ENCODE peak calls at places on chromosomes 1 and 21, in ten cellular contexts. One of them, this sample, is unnamed.

GRCh38 chr1:68377098-68377497 is 72.7 kb downstream of the RPE65 start:
- DNase-seq in GM10248: no peak
- DNase-seq in HL-60: no peak
- DNase-seq in transverse colon: no peak
- DNase-seq in neural crest cell: no peak
- DNase-seq in psoas muscle: no peak
- DNase-seq in Calu3: no peak
- DNase-seq in progenitor cell of endocrine pancreas: no peak
- DNase-seq in neural progenitor cell: no peak
- DNase-seq in fibroblast of villous mesenchyme: peak
- DNase-seq in this sample: no peak

GRCh38 chr1:178465011-178465410 is 31.8 kb downstream of the CLEC20A start:
- DNase-seq in GM10248: no peak
- DNase-seq in HL-60: no peak
- DNase-seq in transverse colon: no peak
- DNase-seq in neural crest cell: no peak
- DNase-seq in psoas muscle: no peak
- DNase-seq in Calu3: no peak
- DNase-seq in progenitor cell of endocrine pancreas: no peak
- DNase-seq in neural progenitor cell: no peak
- DNase-seq in fibroblast of villous mesenchyme: peak
- DNase-seq in this sample: no peak

GRCh38 chr1:226403522-226404034 is 4.3 kb downstream of the PARP1 start:
- DNase-seq in GM10248: peak
- DNase-seq in HL-60: no peak
- DNase-seq in transverse colon: no peak
- DNase-seq in neural crest cell: peak
- DNase-seq in psoas muscle: no peak
- DNase-seq in Calu3: peak
- DNase-seq in progenitor cell of endocrine pancreas: no peak
- DNase-seq in neural progenitor cell: no peak
- DNase-seq in fibroblast of villous mesenchyme: peak
- DNase-seq in this sample: no peak

GRCh38 chr1:97332716-97333115 is 588.1 kb downstream of the DPYD start:
- DNase-seq in GM10248: no peak
- DNase-seq in HL-60: no peak
- DNase-seq in transverse colon: no peak
- DNase-seq in neural crest cell: no peak
- DNase-seq in psoas muscle: no peak
- DNase-seq in Calu3: no peak
- DNase-seq in progenitor cell of endocrine pancreas: no peak
- DNase-seq in neural progenitor cell: no peak
- DNase-seq in fibroblast of villous mesenchyme: peak
- DNase-seq in this sample: no peak

GRCh38 chr1:92277105-92277504 is 21.7 kb downstream of the GLMN start:
- DNase-seq in GM10248: no peak
- DNase-seq in HL-60: no peak
- DNase-seq in transverse colon: no peak
- DNase-seq in neural crest cell: no peak
- DNase-seq in psoas muscle: no peak
- DNase-seq in Calu3: no peak
- DNase-seq in progenitor cell of endocrine pancreas: no peak
- DNase-seq in neural progenitor cell: no peak
- DNase-seq in fibroblast of villous mesenchyme: peak
- DNase-seq in this sample: no peak

GRCh38 chr1:119674110-119674509 is 26.0 kb upstream of the ZNF697 start:
- DNase-seq in GM10248: no peak
- DNase-seq in HL-60: no peak
- DNase-seq in transverse colon: no peak
- DNase-seq in neural crest cell: no peak
- DNase-seq in psoas muscle: no peak
- DNase-seq in Calu3: no peak
- DNase-seq in progenitor cell of endocrine pancreas: no peak
- DNase-seq in neural progenitor cell: peak
- DNase-seq in fibroblast of villous mesenchyme: peak
- DNase-seq in this sample: no peak

GRCh38 chr1:45929257-45929687 is 125.9 kb downstream of the MAST2 start:
- DNase-seq in GM10248: no peak
- DNase-seq in HL-60: peak
- DNase-seq in transverse colon: no peak
- DNase-seq in neural crest cell: no peak
- DNase-seq in psoas muscle: no peak
- DNase-seq in Calu3: no peak
- DNase-seq in progenitor cell of endocrine pancreas: no peak
- DNase-seq in neural progenitor cell: peak
- DNase-seq in fibroblast of villous mesenchyme: peak
- DNase-seq in this sample: no peak

GRCh38 chr1:96475882-96476281 is 245.7 kb upstream of the PTBP2 start:
- DNase-seq in GM10248: no peak
- DNase-seq in HL-60: no peak
- DNase-seq in transverse colon: no peak
- DNase-seq in neural crest cell: no peak
- DNase-seq in psoas muscle: no peak
- DNase-seq in Calu3: no peak
- DNase-seq in progenitor cell of endocrine pancreas: no peak
- DNase-seq in neural progenitor cell: no peak
- DNase-seq in fibroblast of villous mesenchyme: no peak
- DNase-seq in this sample: no peak

GRCh38 chr1:117671781-117672501 is 66.1 kb downstream of the TENT5C start:
- DNase-seq in GM10248: no peak
- DNase-seq in HL-60: peak
- DNase-seq in transverse colon: peak
- DNase-seq in neural crest cell: no peak
- DNase-seq in psoas muscle: peak
- DNase-seq in Calu3: no peak
- DNase-seq in progenitor cell of endocrine pancreas: no peak
- DNase-seq in neural progenitor cell: peak
- DNase-seq in fibroblast of villous mesenchyme: peak
- DNase-seq in this sample: no peak

GRCh38 chr1:67700692-67701410 is 15.8 kb downstream of the GADD45A start:
- DNase-seq in GM10248: peak
- DNase-seq in HL-60: no peak
- DNase-seq in transverse colon: no peak
- DNase-seq in neural crest cell: peak
- DNase-seq in psoas muscle: no peak
- DNase-seq in Calu3: peak
- DNase-seq in progenitor cell of endocrine pancreas: peak
- DNase-seq in neural progenitor cell: peak
- DNase-seq in fibroblast of villous mesenchyme: peak
- DNase-seq in this sample: no peak

GRCh38 chr1:169584483-169585144 is 1.7 kb downstream of the F5 start:
- DNase-seq in GM10248: no peak
- DNase-seq in HL-60: peak
- DNase-seq in transverse colon: no peak
- DNase-seq in neural crest cell: no peak
- DNase-seq in psoas muscle: no peak
- DNase-seq in Calu3: no peak
- DNase-seq in progenitor cell of endocrine pancreas: no peak
- DNase-seq in neural progenitor cell: no peak
- DNase-seq in fibroblast of villous mesenchyme: no peak
- DNase-seq in this sample: peak

GRCh38 chr1:181062800-181063428 is 25.6 kb upstream of the IER5 start:
- DNase-seq in GM10248: peak
- DNase-seq in HL-60: peak
- DNase-seq in transverse colon: no peak
- DNase-seq in neural crest cell: no peak
- DNase-seq in psoas muscle: peak
- DNase-seq in Calu3: no peak
- DNase-seq in progenitor cell of endocrine pancreas: no peak
- DNase-seq in neural progenitor cell: no peak
- DNase-seq in fibroblast of villous mesenchyme: peak
- DNase-seq in this sample: peak

GRCh38 chr1:114986286-114986685 is 43.3 kb upstream of the TSHB start:
- DNase-seq in GM10248: no peak
- DNase-seq in HL-60: no peak
- DNase-seq in transverse colon: no peak
- DNase-seq in neural crest cell: no peak
- DNase-seq in psoas muscle: no peak
- DNase-seq in Calu3: no peak
- DNase-seq in progenitor cell of endocrine pancreas: no peak
- DNase-seq in neural progenitor cell: no peak
- DNase-seq in fibroblast of villous mesenchyme: no peak
- DNase-seq in this sample: no peak

GRCh38 chr1:243944429-243945160 is 94.6 kb upstream of the AKT3 start:
- DNase-seq in GM10248: no peak
- DNase-seq in HL-60: no peak
- DNase-seq in transverse colon: no peak
- DNase-seq in neural crest cell: no peak
- DNase-seq in psoas muscle: no peak
- DNase-seq in Calu3: peak
- DNase-seq in progenitor cell of endocrine pancreas: peak
- DNase-seq in neural progenitor cell: peak
- DNase-seq in fibroblast of villous mesenchyme: peak
- DNase-seq in this sample: no peak

GRCh38 chr1:186456731-186457255 is 4.1 kb downstream of the PDC start:
- DNase-seq in GM10248: no peak
- DNase-seq in HL-60: no peak
- DNase-seq in transverse colon: no peak
- DNase-seq in neural crest cell: no peak
- DNase-seq in psoas muscle: no peak
- DNase-seq in Calu3: no peak
- DNase-seq in progenitor cell of endocrine pancreas: no peak
- DNase-seq in neural progenitor cell: no peak
- DNase-seq in fibroblast of villous mesenchyme: no peak
- DNase-seq in this sample: no peak

DNA sequence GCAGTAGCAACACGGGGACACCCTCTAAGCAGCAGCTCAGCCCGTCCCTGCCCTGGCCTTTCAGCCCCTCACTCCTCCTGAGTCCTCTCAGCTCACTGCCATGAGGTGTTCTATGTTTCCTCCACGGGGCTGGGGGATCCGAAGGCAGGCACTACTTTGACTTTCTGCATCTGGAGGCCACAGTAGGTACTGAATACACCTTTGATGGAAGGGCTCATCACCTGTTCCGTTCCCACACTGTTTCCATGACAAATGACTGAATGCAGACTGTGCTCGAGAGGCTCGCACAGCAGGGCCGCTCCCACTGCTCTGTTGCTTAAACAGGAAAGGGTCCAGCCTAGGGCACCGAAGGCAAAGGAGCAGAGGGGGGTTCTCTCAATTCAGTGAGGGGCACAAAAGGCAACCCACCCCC is 77.6 kb upstream of the DNAH14 start:
- DNase-seq in GM10248: no peak
- DNase-seq in HL-60: no peak
- DNase-seq in transverse colon: no peak
- DNase-seq in neural crest cell: no peak
- DNase-seq in psoas muscle: no peak
- DNase-seq in Calu3: no peak
- DNase-seq in progenitor cell of endocrine pancreas: no peak
- DNase-seq in neural progenitor cell: no peak
- DNase-seq in fibroblast of villous mesenchyme: no peak
- DNase-seq in this sample: no peak
- TF ChIP-seq CTCF in GM10248: no peak
- TF ChIP-seq CTCF in HL-60: no peak
- TF ChIP-seq CTCF in transverse colon: no peak
- TF ChIP-seq CTCF in neural crest cell: peak
- TF ChIP-seq CTCF in psoas muscle: no peak
- TF ChIP-seq CTCF in Calu3: no peak
- TF ChIP-seq CTCF in progenitor cell of endocrine pancreas: no peak
- TF ChIP-seq CTCF in neural progenitor cell: no peak
- TF ChIP-seq CTCF in fibroblast of villous mesenchyme: no peak
- TF ChIP-seq CTCF in this sample: peak

GRCh38 chr21:30434033-30434631 is 4.1 kb downstream of the KRTAP13-4 start:
- DNase-seq in GM10248: no peak
- DNase-seq in HL-60: peak
- DNase-seq in transverse colon: peak
- DNase-seq in neural crest cell: peak
- DNase-seq in psoas muscle: no peak
- DNase-seq in Calu3: peak
- DNase-seq in progenitor cell of endocrine pancreas: peak
- DNase-seq in neural progenitor cell: peak
- DNase-seq in fibroblast of villous mesenchyme: no peak
- DNase-seq in this sample: no peak
- TF ChIP-seq CTCF in GM10248: peak
- TF ChIP-seq CTCF in HL-60: peak
- TF ChIP-seq CTCF in transverse colon: peak
- TF ChIP-seq CTCF in neural crest cell: peak
- TF ChIP-seq CTCF in psoas muscle: peak
- TF ChIP-seq CTCF in Calu3: peak
- TF ChIP-seq CTCF in progenitor cell of endocrine pancreas: peak
- TF ChIP-seq CTCF in neural progenitor cell: peak
- TF ChIP-seq CTCF in fibroblast of villous mesenchyme: peak
- TF ChIP-seq CTCF in this sample: peak

DNA sequence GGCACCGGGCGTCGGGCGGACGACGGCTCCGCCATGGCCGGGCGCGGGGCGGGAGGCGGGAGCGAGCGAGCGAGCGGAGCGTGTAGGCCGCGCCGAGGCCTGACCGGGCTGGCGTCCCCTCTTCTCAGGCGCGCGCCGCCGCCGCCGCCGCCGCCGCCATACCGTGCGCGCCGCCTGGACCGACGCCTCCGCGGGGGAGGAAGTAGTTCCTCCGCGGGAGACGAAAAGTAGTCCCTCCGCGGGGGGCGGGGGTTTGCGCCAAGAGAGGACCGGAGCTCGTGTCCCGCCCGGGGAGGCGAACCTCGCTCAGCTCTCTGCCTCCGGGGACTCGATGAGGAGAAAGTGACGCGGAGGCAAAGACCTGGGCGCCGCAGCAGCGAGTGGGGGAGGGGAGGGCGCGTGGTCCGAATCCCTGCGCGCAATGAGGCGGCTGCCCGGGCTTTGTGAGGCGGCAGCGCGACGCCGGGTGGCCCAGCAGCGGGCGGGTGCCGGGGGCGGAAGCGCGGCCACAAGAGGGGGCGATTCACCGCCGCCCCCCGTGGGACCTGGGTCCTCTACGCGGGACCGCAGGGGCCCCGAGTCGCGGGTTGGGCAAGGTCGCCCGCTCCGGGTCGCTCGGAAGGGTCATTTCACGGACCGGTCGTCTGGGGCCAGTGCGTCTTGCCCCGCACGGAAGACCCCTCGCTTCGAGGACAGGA is at the start of gene BRWD1:
- DNase-seq in GM10248: peak
- DNase-seq in HL-60: peak
- DNase-seq in transverse colon: peak
- DNase-seq in neural crest cell: peak
- DNase-seq in psoas muscle: peak
- DNase-seq in Calu3: peak
- DNase-seq in progenitor cell of endocrine pancreas: peak
- DNase-seq in neural progenitor cell: peak
- DNase-seq in fibroblast of villous mesenchyme: peak
- DNase-seq in this sample: peak
- TF ChIP-seq CTCF in GM10248: peak
- TF ChIP-seq CTCF in HL-60: no peak
- TF ChIP-seq CTCF in transverse colon: no peak
- TF ChIP-seq CTCF in neural crest cell: peak
- TF ChIP-seq CTCF in psoas muscle: peak
- TF ChIP-seq CTCF in Calu3: no peak
- TF ChIP-seq CTCF in progenitor cell of endocrine pancreas: peak
- TF ChIP-seq CTCF in neural progenitor cell: peak
- TF ChIP-seq CTCF in fibroblast of villous mesenchyme: peak
- TF ChIP-seq CTCF in this sample: peak

DNA sequence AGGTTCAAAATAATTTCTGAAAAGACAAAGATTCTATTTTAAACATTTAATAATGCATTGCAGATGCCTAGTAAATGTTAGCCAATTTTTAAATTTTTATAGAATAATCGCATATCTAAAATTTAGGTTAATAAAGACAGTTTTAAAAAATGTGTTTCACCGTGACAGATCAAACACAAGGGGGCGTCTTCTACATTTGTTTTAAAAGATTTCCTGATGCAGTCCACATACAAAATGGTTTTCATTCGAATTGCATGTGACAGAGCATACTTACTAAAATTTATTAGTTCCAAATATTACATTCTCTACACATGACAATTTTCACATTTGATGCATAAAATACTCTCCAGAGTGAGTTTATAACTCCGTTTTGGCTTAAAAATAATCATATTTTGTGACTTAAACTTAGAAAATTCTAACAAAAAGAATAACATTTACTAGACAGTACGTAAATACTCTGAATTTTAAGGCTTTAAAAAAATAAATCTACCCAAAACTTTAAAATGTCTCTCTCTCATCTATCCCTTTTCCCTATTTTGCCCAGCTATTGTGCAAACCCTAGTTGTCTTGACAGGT is 75.5 kb downstream of the ADAMTS1 start:
- DNase-seq in GM10248: no peak
- DNase-seq in HL-60: no peak
- DNase-seq in transverse colon: no peak
- DNase-seq in neural crest cell: no peak
- DNase-seq in psoas muscle: no peak
- DNase-seq in Calu3: peak
- DNase-seq in progenitor cell of endocrine pancreas: no peak
- DNase-seq in neural progenitor cell: peak
- DNase-seq in fibroblast of villous mesenchyme: peak
- DNase-seq in this sample: no peak
- TF ChIP-seq CTCF in GM10248: no peak
- TF ChIP-seq CTCF in HL-60: no peak
- TF ChIP-seq CTCF in transverse colon: peak
- TF ChIP-seq CTCF in neural crest cell: peak
- TF ChIP-seq CTCF in psoas muscle: peak
- TF ChIP-seq CTCF in Calu3: no peak
- TF ChIP-seq CTCF in progenitor cell of endocrine pancreas: peak
- TF ChIP-seq CTCF in neural progenitor cell: peak
- TF ChIP-seq CTCF in fibroblast of villous mesenchyme: peak
- TF ChIP-seq CTCF in this sample: peak

This sample was measured in CD14-positive monocyte.